ENCODE peak calls at places on chromosomes 16 and 17, in six cellular contexts. J is SK-MEL-5, E is stromal cell of bone marrow, R is skeletal muscle cell, A is left cardiac atrium, C is NCI-H460. N is an unnamed sample.
A peak's percentile ranks its signal among the peaks of the same experiment; 100 is the strongest.

GRCh38 chr17:47063475-47063874 is 84.4 kb upstream of the RPRML start:
- DNase-seq in J (no peak), E (no peak), R (no peak), A (no peak), C (no peak), N (no peak)

GRCh38 chr16:80503144-80503543 is 37.6 kb upstream of the DYNLRB2 start:
- DNase-seq in J (no peak), E (no peak), R (no peak), A (no peak), C (no peak), N (no peak)

GRCh38 chr17:10316986-10317834 is 55.6 kb downstream of the MYH13 start:
- DNase-seq in J (peak; percentile 77), E (peak; percentile 25), R (no peak), A (peak; percentile 68), C (peak; percentile 51), N (peak; percentile 27)

GRCh38 chr16:2152695-2153506 is 2.7 kb upstream of the TRAF7 start:
- DNase-seq in J (peak; percentile 28), E (no peak), R (no peak), A (no peak), C (no peak), N (no peak)

GRCh38 chr16:10961231-10961630 is 16.9 kb downstream of the CLEC16A start:
- DNase-seq in J (no peak), E (peak; percentile 77), R (peak; percentile 72), A (no peak), C (no peak), N (no peak)

GRCh38 chr17:29112780-29113295 is 67.4 kb downstream of the MYO18A start:
- DNase-seq in J (no peak), E (peak; percentile 77), R (peak; percentile 73), A (peak; percentile 73), C (no peak), N (no peak)

GRCh38 chr17:13600475-13601316 is 1.0 kb downstream of the HS3ST3A1 start:
- DNase-seq in J (no peak), E (no peak), R (no peak), A (no peak), C (no peak), N (no peak)

GRCh38 chr17:14737984-14738651 is 437.2 kb downstream of the HS3ST3B1 start:
- DNase-seq in J (no peak), E (peak; percentile 98), R (peak; percentile 100), A (peak; percentile 64), C (peak; percentile 92), N (no peak)

GRCh38 chr17:36736201-36737156 is 135.1 kb downstream of the MRM1 start:
- DNase-seq in J (no peak), E (no peak), R (no peak), A (no peak), C (no peak), N (no peak)

GRCh38 chr16:49834496-49835009 is 21.4 kb downstream of the ZNF423 start:
- DNase-seq in J (no peak), E (no peak), R (no peak), A (peak; percentile 68), C (no peak), N (no peak)

GRCh38 chr17:80101946-80102706 is 745 bp downstream of the GAA start:
- DNase-seq in J (peak; percentile 39), E (no peak), R (no peak), A (no peak), C (no peak), N (no peak)

GRCh38 chr17:7575481-7575883 is 4.0 kb upstream of the CD68 start:
- DNase-seq in J (no peak), E (no peak), R (no peak), A (no peak), C (no peak), N (no peak)

GRCh38 chr17:28404812-28405570 is 1.0 kb downstream of the SLC46A1 start:
- DNase-seq in J (no peak), E (no peak), R (no peak), A (no peak), C (no peak), N (no peak)

GRCh38 chr17:44061446-44061845 is 5.0 kb downstream of the LSM12 start:
- DNase-seq in J (no peak), E (no peak), R (no peak), A (no peak), C (no peak), N (no peak)

GRCh38 chr17:78805301-78805700 is 23.2 kb upstream of the CYTH1 start:
- DNase-seq in J (no peak), E (no peak), R (no peak), A (no peak), C (no peak), N (no peak)

GRCh38 chr17:77349976-77350830 is 209.4 kb downstream of the SEC14L1 start:
- DNase-seq in J (no peak), E (no peak), R (peak; percentile 75), A (no peak), C (no peak), N (no peak)

GRCh38 chr17:372157-373152 is 19.8 kb upstream of the RPH3AL start:
- DNase-seq in J (no peak), E (no peak), R (no peak), A (no peak), C (no peak), N (no peak)

GRCh38 chr17:39077874-39078273 is 73.6 kb downstream of the PLXDC1 start:
- DNase-seq in J (no peak), E (no peak), R (no peak), A (no peak), C (no peak), N (no peak)

GRCh38 chr16:11233727-11234376 is 22.2 kb downstream of the SOCS1 start:
- DNase-seq in J (no peak), E (no peak), R (no peak), A (no peak), C (no peak), N (no peak)

GRCh38 chr16:70561623-70562022 is 38.0 kb downstream of the SF3B3 start:
- DNase-seq in J (no peak), E (no peak), R (no peak), A (no peak), C (no peak), N (no peak)

GRCh38 chr16:78499399-78499798 is 399.9 kb downstream of the WWOX start:
- DNase-seq in J (no peak), E (no peak), R (no peak), A (no peak), C (no peak), N (no peak)

GRCh38 chr16:23060458-23061320 is 88.6 kb downstream of the USP31 start:
- DNase-seq in J (peak; percentile 76), E (peak; percentile 34), R (peak; percentile 22), A (peak; percentile 67), C (peak; percentile 68), N (peak; percentile 66)

GRCh38 chr17:47937915-47938314 is 3.5 kb upstream of the PNPO start:
- DNase-seq in J (no peak), E (no peak), R (no peak), A (no peak), C (no peak), N (no peak)

GRCh38 chr17:70774339-70775110 is 605.2 kb downstream of the KCNJ2 start:
- DNase-seq in J (no peak), E (no peak), R (no peak), A (no peak), C (no peak), N (no peak)

GRCh38 chr16:29719063-29719462 is 26.7 kb downstream of the C16orf54 start:
- DNase-seq in J (no peak), E (no peak), R (no peak), A (no peak), C (no peak), N (no peak)

GRCh38 chr16:28981517-28981916 is 3.3 kb upstream of the LAT start:
- DNase-seq in J (peak; percentile 47), E (no peak), R (no peak), A (no peak), C (peak; percentile 9), N (peak; percentile 6)

GRCh38 chr17:71361691-71362450 is 758.9 kb upstream of the SOX9 start:
- DNase-seq in J (no peak), E (no peak), R (peak; percentile 61), A (no peak), C (no peak), N (no peak)

GRCh38 chr16:85173981-85174751 is 61.9 kb upstream of the CIBAR2 start:
- DNase-seq in J (no peak), E (peak; percentile 44), R (no peak), A (peak; percentile 57), C (peak; percentile 42), N (peak; percentile 66)

N was measured in dermis microvascular lymphatic vessel endothelial cell.